ENCODE peak calls at places on chromosomes 3 and 15, in seven cellular contexts. X is neuronal stem cell, Y is H1, S is H9, M is IMR-90, A is mesendoderm, L is mesenchymal stem cell. K is an unnamed sample.

GRCh38 chr3:99780749-99781148 is 36.9 kb upstream of the CMSS1 start:
- DNase-seq in X (no peak), Y (no peak), S (no peak), M (no peak), A (no peak), L (no peak), K (no peak)

GRCh38 chr3:46416134-46417119 is 9.4 kb downstream of the CCRL2 start:
- DNase-seq in X (no peak), Y (no peak), S (no peak), M (no peak), A (no peak), L (no peak), K (no peak)

GRCh38 chr15:64443747-64444621 is 16.4 kb upstream of the ZNF609 start:
- DNase-seq in X (no peak), Y (no peak), S (no peak), M (peak; percentile 92), A (no peak), L (peak; percentile 74), K (peak; percentile 48)

GRCh38 chr3:31634485-31634884 is 101.8 kb downstream of the STT3B start:
- DNase-seq in X (no peak), Y (no peak), S (no peak), M (peak; percentile 70), A (no peak), L (no peak), K (peak; percentile 7)

GRCh38 chr3:14767706-14768105 is 51.1 kb upstream of the FGD5 start:
- DNase-seq in X (no peak), Y (no peak), S (peak; percentile 14), M (no peak), A (no peak), L (no peak), K (no peak)

GRCh38 chr3:113242091-113242581 is 30.8 kb downstream of the BOC start:
- DNase-seq in X (no peak), Y (no peak), S (peak; percentile 19), M (peak; percentile 21), A (peak; percentile 51), L (peak; percentile 63), K (no peak)

GRCh38 chr3:143040264-143040879 is 39.0 kb downstream of the U2SURP start:
- DNase-seq in X (no peak), Y (no peak), S (no peak), M (peak; percentile 56), A (peak; percentile 34), L (peak; percentile 47), K (peak; percentile 19)

GRCh38 chr3:36380171-36381031 is at the start of gene STAC:
- DNase-seq in X (peak; percentile 54), Y (no peak), S (peak; percentile 70), M (no peak), A (peak; percentile 64), L (no peak), K (peak; percentile 22)

GRCh38 chr3:60636846-60637245 is 614.4 kb downstream of the FHIT start:
- DNase-seq in X (peak; percentile 6), Y (no peak), S (peak; percentile 44), M (peak; percentile 20), A (peak; percentile 79), L (peak; percentile 16), K (peak; percentile 35)

GRCh38 chr3:160739079-160739478 is 17.0 kb upstream of the PPM1L start:
- DNase-seq in X (no peak), Y (no peak), S (no peak), M (no peak), A (no peak), L (no peak), K (no peak)

GRCh38 chr3:112403101-112403500 is 70.1 kb downstream of the CD200 start:
- DNase-seq in X (no peak), Y (no peak), S (no peak), M (no peak), A (no peak), L (no peak), K (no peak)

GRCh38 chr15:40130799-40131502 is 22.3 kb upstream of the BMF start:
- DNase-seq in X (no peak), Y (no peak), S (no peak), M (no peak), A (no peak), L (no peak), K (no peak)

GRCh38 chr3:136545664-136546266 is 206.4 kb downstream of the STAG1 start:
- DNase-seq in X (no peak), Y (no peak), S (no peak), M (peak; percentile 51), A (peak; percentile 13), L (peak; percentile 16), K (no peak)

GRCh38 chr3:8537440-8537839 is 35.8 kb downstream of the LMCD1 start:
- DNase-seq in X (no peak), Y (no peak), S (no peak), M (no peak), A (no peak), L (no peak), K (no peak)

GRCh38 chr3:37962906-37963486 is 27.6 kb upstream of the VILL start:
- DNase-seq in X (no peak), Y (no peak), S (no peak), M (no peak), A (no peak), L (no peak), K (no peak)

GRCh38 chr15:27993996-27994775 is 104.9 kb downstream of the OCA2 start:
- DNase-seq in X (no peak), Y (no peak), S (no peak), M (no peak), A (no peak), L (no peak), K (no peak)

GRCh38 chr3:120791958-120792357 is 49.4 kb downstream of the GTF2E1 start:
- DNase-seq in X (no peak), Y (no peak), S (no peak), M (peak; percentile 80), A (peak; percentile 70), L (peak; percentile 46), K (peak; percentile 3)

GRCh38 chr3:143295201-143296080 is 175.9 kb downstream of the CHST2 start:
- DNase-seq in X (no peak), Y (no peak), S (no peak), M (no peak), A (peak; percentile 27), L (no peak), K (no peak)

GRCh38 chr3:133661454-133662255 is at the start of gene TOPBP1:
- DNase-seq in X (peak; percentile 70), Y (peak; percentile 67), S (peak; percentile 92), M (peak; percentile 70), A (peak; percentile 95), L (peak; percentile 68), K (peak; percentile 52)

GRCh38 chr3:66486646-66487045 is 14.2 kb downstream of the LRIG1 start:
- DNase-seq in X (no peak), Y (no peak), S (no peak), M (peak; percentile 89), A (no peak), L (peak; percentile 83), K (no peak)

GRCh38 chr3:194069421-194070219 is 66.3 kb upstream of the HES1 start:
- DNase-seq in X (no peak), Y (no peak), S (no peak), M (peak; percentile 24), A (no peak), L (peak; percentile 79), K (peak; percentile 36)

GRCh38 chr3:129424185-129424841 is 4.1 kb downstream of the EFCAB12 start:
- DNase-seq in X (no peak), Y (no peak), S (no peak), M (peak; percentile 24), A (peak; percentile 59), L (peak; percentile 50), K (no peak)

GRCh38 chr3:106130384-106131084 is 261.7 kb upstream of the CBLB start:
- DNase-seq in X (no peak), Y (no peak), S (no peak), M (peak; percentile 87), A (peak; percentile 79), L (peak; percentile 87), K (peak; percentile 74)

GRCh38 chr3:160667452-160667851 is 9.5 kb upstream of the ARL14 start:
- DNase-seq in X (no peak), Y (no peak), S (no peak), M (peak; percentile 81), A (peak; percentile 61), L (peak; percentile 52), K (no peak)

GRCh38 chr3:55723653-55724406 is 236.7 kb upstream of the WNT5A start:
- DNase-seq in X (no peak), Y (no peak), S (peak; percentile 35), M (no peak), A (peak; percentile 86), L (no peak), K (peak; percentile 22)

GRCh38 chr3:23161308-23161707 is 41.8 kb upstream of the UBE2E2 start:
- DNase-seq in X (no peak), Y (no peak), S (no peak), M (no peak), A (no peak), L (no peak), K (no peak)

GRCh38 chr3:132318451-132318850 is 1.2 kb downstream of the ACP3 start:
- DNase-seq in X (no peak), Y (no peak), S (no peak), M (peak; percentile 45), A (no peak), L (peak; percentile 44), K (no peak)

GRCh38 chr3:153762411-153763235 is 358.6 kb upstream of the ARHGEF26 start:
- DNase-seq in X (no peak), Y (no peak), S (no peak), M (no peak), A (no peak), L (no peak), K (no peak)
- H2BK120ac ChIP-seq in X (no peak overlapping the region), Y (no peak overlapping the region), S (no peak overlapping the region), M (no peak overlapping the region), A (no peak overlapping the region), L (no peak overlapping the region), K (no peak overlapping the region)

GRCh38 chr3:71070497-71071465 is 512.7 kb downstream of the FOXP1 start:
- DNase-seq in X (no peak), Y (no peak), S (no peak), M (no peak), A (no peak), L (peak; percentile 62), K (peak; percentile 76)
- H3K27ac ChIP-seq in X (no peak overlapping the region), Y (no peak overlapping the region), S (no peak overlapping the region), M (no peak overlapping the region), A (no peak overlapping the region), L (no peak overlapping the region), K (peak overlapping the region; percentile 63)

GRCh38 chr15:72368315-72368714 is 7.5 kb downstream of the HEXA start:
- DNase-seq in X (no peak), Y (no peak), S (no peak), M (no peak), A (no peak), L (no peak), K (no peak)
- H2BK120ac ChIP-seq in X (no peak overlapping the region), Y (no peak overlapping the region), S (no peak overlapping the region), M (no peak overlapping the region), A (no peak overlapping the region), L (no peak overlapping the region), K (no peak overlapping the region)

DNA sequence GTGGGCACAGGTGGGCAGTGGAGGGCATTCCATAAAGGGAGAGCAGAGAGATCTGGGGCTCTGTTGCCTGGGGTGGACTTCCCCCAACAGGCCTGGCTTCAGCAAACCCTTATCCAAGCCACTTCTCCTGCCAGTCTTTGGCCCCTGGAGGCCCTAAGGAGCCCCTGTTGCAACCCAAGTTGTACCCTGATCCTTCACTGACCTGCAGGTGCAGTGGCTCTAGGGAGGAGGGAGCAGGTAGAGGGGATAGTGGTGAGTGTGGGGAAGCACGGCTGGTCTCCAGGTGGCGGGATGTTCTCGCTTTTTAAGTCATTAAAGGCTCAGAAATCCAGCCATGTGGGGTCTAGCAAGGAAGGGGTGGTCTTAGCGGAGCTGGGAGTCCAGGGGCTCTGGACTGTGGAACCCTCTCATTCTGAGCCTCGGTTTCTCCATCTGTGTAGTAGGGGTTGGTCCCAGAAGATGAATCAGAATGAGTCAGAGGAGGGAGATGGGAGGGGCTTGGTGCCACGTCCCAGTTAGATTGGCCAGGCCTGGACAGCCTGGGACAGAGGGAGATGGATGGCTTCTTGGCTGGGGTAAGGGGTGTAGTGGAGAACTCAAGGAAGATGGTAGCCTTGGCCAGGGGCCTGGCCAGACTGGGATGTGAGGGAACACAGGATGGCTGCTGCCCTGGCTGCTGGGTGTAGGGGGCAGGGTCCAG is 2.6 kb downstream of the ZBTB47 start:
- DNase-seq in X (no peak), Y (no peak), S (peak; percentile 28), M (peak; percentile 45), A (peak; percentile 48), L (peak; percentile 52), K (no peak)
- H3K27ac ChIP-seq in X (no peak overlapping the region), Y (no peak overlapping the region), S (no peak overlapping the region), M (no peak overlapping the region), A (no peak overlapping the region), L (no peak overlapping the region), K (no peak overlapping the region)